ENCODE peak calls at places on chromosomes 2 and 18, in ten cellular contexts. Y is MCF 10A, L is thyroid gland, O is cardiac fibroblast, M is K562, K is cardiac muscle cell, G is mammary epithelial cell, S is AG09309, J is transverse colon, C is endothelial cell. F is an unnamed sample.

GRCh38 chr2:167297292-167297691 is 409.0 kb downstream of the XIRP2 start:
- DNase-seq in C (no peak), M (no peak), K (no peak), G (no peak), O (no peak), J (no peak), L (no peak), S (no peak), Y (no peak), F (no peak)

GRCh38 chr18:71249791-71250190 is 960.9 kb downstream of the SOCS6 start:
- DNase-seq in S (no peak), O (no peak), C (no peak), M (no peak), L (no peak), G (no peak), J (no peak), K (no peak), Y (no peak), F (no peak)

GRCh38 chr2:133486706-133487305 is 81.5 kb downstream of the NCKAP5 start:
- DNase-seq in G (no peak), O (peak), Y (no peak), K (no peak), L (no peak), S (no peak), C (no peak), M (no peak), J (no peak), F (no peak)

GRCh38 chr18:57585421-57585820 is 1.1 kb downstream of the FECH start:
- DNase-seq in J (no peak), L (no peak), O (peak), M (peak), Y (peak), K (no peak), S (no peak), G (peak), C (no peak), F (no peak)

GRCh38 chr2:233597522-233597921 is 19.9 kb upstream of the UGT1A8 start:
- DNase-seq in J (no peak), M (no peak), S (no peak), K (no peak), Y (no peak), C (no peak), L (no peak), O (no peak), G (no peak), F (no peak)

GRCh38 chr2:26244479-26245230 is at the start of the genes HADHA and HADHB:
- DNase-seq in G (peak), K (peak), O (peak), Y (peak), M (peak), C (peak), S (peak), L (peak), J (peak), F (peak)

GRCh38 chr2:131521961-131522781 is 5.5 kb upstream of the CCDC74A start:
- DNase-seq in C (no peak), S (no peak), G (no peak), Y (no peak), O (no peak), L (no peak), M (peak), K (no peak), J (no peak), F (no peak)

GRCh38 chr2:157500334-157500733 is 56.4 kb upstream of the CYTIP start:
- DNase-seq in Y (no peak), K (no peak), S (no peak), L (no peak), J (no peak), G (peak), O (no peak), C (no peak), M (no peak), F (no peak)

GRCh38 chr18:77495079-77495478 is 245.4 kb downstream of the GALR1 start:
- DNase-seq in G (no peak), C (no peak), M (no peak), Y (no peak), L (no peak), S (no peak), O (no peak), J (no peak), K (no peak), F (no peak)

GRCh38 chr2:170715932-170716777 is 1.0 kb downstream of the SP5 start:
- DNase-seq in L (peak), M (no peak), G (no peak), J (peak), S (no peak), O (no peak), C (peak), K (no peak), Y (peak), F (peak)

GRCh38 chr2:239372835-239373234 is 28.0 kb downstream of the HDAC4 start:
- DNase-seq in J (no peak), M (no peak), Y (no peak), L (no peak), C (no peak), K (no peak), S (no peak), G (no peak), O (no peak), F (no peak)

GRCh38 chr2:68921646-68922045 is 31.0 kb downstream of the GKN2 start:
- DNase-seq in S (no peak), K (no peak), Y (no peak), L (no peak), O (peak), M (no peak), G (peak), J (no peak), C (no peak), F (no peak)

GRCh38 chr2:179263460-179264237 is 983 bp downstream of the SESTD1 start:
- DNase-seq in Y (peak), C (peak), K (peak), J (peak), S (no peak), L (peak), O (peak), M (peak), G (peak), F (peak)

GRCh38 chr18:76968073-76968472 is 145.7 kb downstream of the ZNF236 start:
- DNase-seq in G (no peak), Y (no peak), O (no peak), C (no peak), S (no peak), J (no peak), M (no peak), L (peak), K (no peak), F (no peak)

GRCh38 chr18:50356036-50356945 is 18.6 kb upstream of the SKA1 start:
- DNase-seq in S (no peak), K (peak), G (peak), O (peak), M (peak), Y (peak), L (no peak), C (no peak), J (no peak), F (no peak)

GRCh38 chr2:60741588-60741987 is 14.5 kb upstream of the PAPOLG start:
- DNase-seq in O (peak), G (no peak), S (no peak), M (peak), C (no peak), J (no peak), L (no peak), Y (no peak), K (no peak), F (no peak)

GRCh38 chr2:239131521-239131920 is 269.3 kb downstream of the HDAC4 start:
- DNase-seq in Y (no peak), L (no peak), J (no peak), O (no peak), G (no peak), M (no peak), S (no peak), K (no peak), C (no peak), F (no peak)

GRCh38 chr2:240798327-240798905 is 21.6 kb downstream of the KIF1A start:
- DNase-seq in J (no peak), O (no peak), M (no peak), K (no peak), C (no peak), S (no peak), L (no peak), G (no peak), Y (no peak), F (no peak)

GRCh38 chr2:97906309-97906708 is 89.4 kb downstream of the TMEM131 start:
- DNase-seq in Y (no peak), K (no peak), C (no peak), L (no peak), S (no peak), M (no peak), G (no peak), J (no peak), O (peak), F (no peak)

GRCh38 chr2:54997826-54998225 is 52.4 kb downstream of the RTN4 start:
- DNase-seq in S (no peak), Y (no peak), K (no peak), G (no peak), C (no peak), M (peak), O (no peak), J (no peak), L (no peak), F (no peak)

GRCh38 chr18:28114472-28114871 is 62.5 kb downstream of the CDH2 start:
- DNase-seq in K (no peak), S (no peak), G (peak), M (no peak), C (no peak), L (no peak), Y (peak), O (peak), J (no peak), F (no peak)

GRCh38 chr2:236802862-236803261 is 233.2 kb downstream of the ACKR3 start:
- DNase-seq in K (no peak), J (no peak), Y (no peak), S (no peak), M (no peak), L (no peak), O (no peak), G (no peak), C (no peak), F (no peak)

GRCh38 chr2:62383843-62384242 is 122.2 kb downstream of the TMEM17 start:
- DNase-seq in M (no peak), G (peak), Y (peak), K (no peak), O (peak), L (no peak), S (no peak), J (no peak), C (no peak), F (no peak)

GRCh38 chr2:16622399-16622968 is 43.1 kb downstream of the CYRIA start:
- DNase-seq in S (no peak), G (no peak), L (no peak), C (no peak), M (no peak), J (no peak), O (peak), K (no peak), Y (no peak), F (no peak)

GRCh38 chr2:20421988-20422678 is 24.7 kb upstream of the RHOB start:
- DNase-seq in M (no peak), Y (peak), G (peak), K (no peak), O (peak), L (peak), J (peak), S (peak), C (no peak), F (peak)

GRCh38 chr2:117917223-117917917 is 96.5 kb downstream of the CCDC93 start:
- DNase-seq in K (peak), C (no peak), O (peak), Y (peak), J (no peak), M (peak), G (no peak), S (no peak), L (no peak), F (no peak)

GRCh38 chr2:111117666-111118454 is 2.9 kb upstream of the BCL2L11 start:
- DNase-seq in O (peak), S (peak), C (peak), M (no peak), L (peak), G (peak), Y (peak), J (peak), K (peak), F (peak)

GRCh38 chr18:3062798-3063563 is 50.0 kb upstream of the LPIN2 start:
- DNase-seq in C (peak), M (peak), Y (peak), K (peak), L (peak), J (peak), G (peak), S (no peak), O (peak), F (no peak)

GRCh38 chr2:76280676-76281075 is 570.0 kb upstream of the GCFC2 start:
- DNase-seq in C (no peak), K (no peak), J (no peak), L (no peak), M (no peak), Y (no peak), G (no peak), O (no peak), S (no peak), F (no peak)

GRCh38 chr2:196987298-196987653 is 60.8 kb upstream of the PGAP1 start:
- DNase-seq in M (no peak), K (no peak), S (no peak), G (no peak), O (no peak), L (no peak), C (no peak), Y (peak), J (no peak), F (no peak)

DNA sequence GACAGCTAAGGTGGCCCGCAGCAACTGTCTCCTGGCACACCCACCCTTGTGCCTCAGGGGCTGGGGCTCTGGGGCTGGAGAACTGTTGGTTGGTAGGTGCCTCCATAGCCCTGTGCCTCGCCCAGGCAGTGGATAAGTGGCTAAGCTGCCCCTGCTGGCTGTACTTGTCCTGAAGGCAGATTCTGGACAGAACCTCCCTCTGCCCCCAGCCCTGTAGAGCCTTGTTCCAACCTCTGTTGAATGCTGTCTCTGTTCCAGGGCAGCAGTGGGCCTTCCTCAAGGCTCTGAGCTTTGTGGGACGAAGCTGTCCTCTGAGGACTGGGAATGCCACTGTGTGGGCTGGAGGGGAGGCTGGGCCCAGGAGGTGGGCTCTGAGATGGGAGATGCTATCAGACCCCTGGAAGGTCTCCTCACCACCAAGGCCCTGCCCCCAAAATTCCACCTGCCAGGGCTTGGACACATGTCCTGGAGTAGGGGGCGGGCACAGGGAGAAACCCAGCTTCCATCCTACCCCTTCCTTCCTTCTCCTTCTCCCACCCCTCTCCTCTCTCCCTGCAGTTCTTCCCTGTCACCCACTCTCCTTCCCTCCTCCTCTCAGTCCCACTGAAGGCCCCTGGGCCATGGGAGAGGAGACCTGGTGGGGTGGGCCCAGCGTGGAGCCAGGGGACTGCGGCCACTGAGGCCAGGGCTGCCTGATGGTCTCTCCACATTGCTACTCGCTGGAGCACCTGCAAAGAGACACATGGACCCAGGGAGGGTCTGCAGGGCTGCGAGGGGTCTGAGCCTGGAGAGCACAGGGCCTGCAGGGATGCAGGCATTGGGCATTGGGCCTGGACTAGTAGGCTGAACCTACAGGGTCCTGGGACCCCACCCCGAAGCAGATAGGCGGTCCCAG is 1.7 kb upstream of the PDCD1 start:
- DNase-seq in Y (no peak), J (no peak), K (no peak), C (no peak), S (no peak), M (no peak), G (no peak), L (no peak), O (no peak), F (no peak)
- TF ChIP-seq CTCF in Y (no peak), J (no peak), K (no peak), C (no peak), S (no peak), M (no peak), G (no peak), L (no peak), O (no peak), F (no peak)

GRCh38 chr18:26827581-26827980 is 37.9 kb downstream of the AQP4 start:
- DNase-seq in C (no peak), S (no peak), K (no peak), Y (no peak), M (no peak), L (no peak), O (no peak), G (no peak), J (no peak), F (no peak)

DNA sequence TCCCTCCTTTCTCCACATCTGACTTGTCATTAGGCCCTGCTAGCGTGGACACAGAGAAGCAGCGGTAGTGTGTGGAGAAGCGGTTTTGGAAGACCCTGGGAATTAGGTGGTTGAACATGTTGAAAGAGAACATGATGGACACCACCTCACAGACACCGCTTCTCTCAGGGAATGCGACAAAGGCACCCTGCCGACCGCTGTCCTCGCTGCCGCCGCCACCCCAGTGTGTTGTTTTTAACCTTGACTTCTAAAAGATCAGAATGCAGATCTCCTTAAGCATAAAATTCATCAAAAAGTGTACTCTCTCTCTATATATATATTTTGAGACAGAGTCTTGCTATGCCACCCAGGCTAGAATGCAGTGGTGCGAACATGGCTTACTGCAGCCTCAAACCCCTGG is 33.2 kb downstream of the AQP4 start:
- DNase-seq in M (no peak), G (no peak), L (no peak), J (no peak), Y (no peak), O (no peak), K (no peak), C (no peak), S (no peak), F (peak)
- TF ChIP-seq CTCF in M (no peak), G (no peak), L (no peak), J (no peak), Y (no peak), O (no peak), K (no peak), C (no peak), S (no peak), F (no peak)

GRCh38 chr2:121735520-121736074 is 1.1 kb downstream of the NIFK start:
- DNase-seq in M (peak), O (peak), G (peak), Y (peak), C (no peak), K (no peak), L (no peak), S (no peak), J (no peak), F (no peak)
- TF ChIP-seq CTCF in M (no peak), O (no peak), G (no peak), Y (peak), C (no peak), K (no peak), L (no peak), S (no peak), J (no peak), F (no peak)

GRCh38 chr2:231648579-231649174 is 56.0 kb downstream of the TEX44 start:
- DNase-seq in O (peak), C (peak), S (no peak), J (peak), G (peak), K (peak), M (no peak), Y (peak), L (peak), F (peak)
- TF ChIP-seq CTCF in O (peak), C (peak), S (peak), J (peak), G (peak), K (peak), M (peak), Y (peak), L (peak), F (peak)

DNA sequence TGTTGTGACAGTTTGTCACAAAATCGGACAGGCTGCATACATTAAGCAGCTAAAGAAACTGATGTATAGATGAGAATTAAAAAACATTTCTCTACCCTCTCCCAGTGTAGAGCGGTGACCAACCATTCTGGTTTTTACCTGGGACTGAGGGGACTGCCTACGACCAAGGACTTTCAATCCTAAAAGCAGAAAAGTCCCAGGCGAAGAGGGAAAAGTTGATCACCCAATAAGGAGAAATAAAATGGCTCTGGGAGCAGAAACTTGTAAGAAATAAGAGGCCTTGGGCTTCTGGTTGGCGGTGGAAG is 30.9 kb upstream of the YPEL5 start:
- DNase-seq in J (no peak), L (no peak), O (no peak), C (no peak), M (no peak), S (no peak), Y (no peak), K (no peak), G (no peak), F (no peak)
- TF ChIP-seq CTCF in J (no peak), L (no peak), O (no peak), C (peak), M (no peak), S (no peak), Y (no peak), K (no peak), G (no peak), F (no peak)

DNA sequence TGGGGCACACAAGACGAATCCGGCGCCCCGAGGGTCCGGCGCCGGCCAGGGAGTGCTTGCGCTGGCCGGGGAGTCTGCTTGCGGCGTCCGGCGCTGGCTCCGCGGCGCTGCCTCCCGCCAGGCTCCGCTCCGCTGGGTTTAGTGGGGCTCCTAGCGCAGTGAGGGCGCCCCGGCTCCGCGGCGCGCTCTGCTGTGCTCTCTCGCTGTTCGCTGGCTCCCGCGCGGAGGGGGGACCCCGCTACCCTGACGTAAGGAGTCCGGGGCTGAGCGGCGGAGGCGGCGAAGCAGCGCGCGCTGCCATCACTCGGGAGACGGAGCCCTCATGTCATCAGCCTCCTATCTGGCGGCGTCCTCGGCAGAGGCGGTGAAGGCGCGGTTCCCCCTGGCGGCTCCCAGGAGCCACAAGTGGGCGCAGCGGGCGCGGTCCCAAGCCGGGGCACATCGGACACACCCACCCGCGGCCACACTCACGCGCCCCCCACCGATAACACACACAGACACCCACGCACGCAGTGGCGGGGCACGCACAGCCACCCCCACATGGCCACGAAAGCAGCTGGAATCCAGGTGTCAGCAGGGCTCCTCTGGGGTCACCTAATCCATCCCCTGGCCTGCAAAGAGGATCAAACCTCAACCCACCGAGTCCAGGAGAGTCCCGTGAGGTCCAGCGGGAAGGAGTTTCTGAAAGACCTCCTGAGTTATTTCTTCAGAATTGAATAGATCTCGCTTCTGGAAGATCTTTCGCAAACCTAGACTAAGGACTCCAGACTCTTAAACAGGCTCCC is at the start of gene C1QL2:
- DNase-seq in C (peak), M (no peak), Y (no peak), J (no peak), S (no peak), K (peak), O (no peak), L (no peak), G (peak), F (peak)
- TF ChIP-seq CTCF in C (no peak), M (no peak), Y (no peak), J (no peak), S (no peak), K (no peak), O (no peak), L (no peak), G (no peak), F (no peak)

F was measured in upper lobe of left lung.